ENCODE peak calls at places on chromosomes 5 and 9, in eight cellular contexts. A is HepG2, B is suprapubic skin, V is H1, U is stomach, M is ovary, E is A549, Q is transverse colon. K is an unnamed sample.

GRCh38 chr5:4873656-4874055 is 266.5 kb upstream of the ADAMTS16 start:
- DNase-seq in A (no peak), B (no peak), V (no peak), U (no peak), M (no peak), E (no peak), Q (no peak), K (no peak)

GRCh38 chr9:125329978-125330377 is 68.4 kb downstream of the GAPVD1 start:
- DNase-seq in A (no peak), B (no peak), V (no peak), U (no peak), M (no peak), E (no peak), Q (no peak), K (no peak)

GRCh38 chr5:174323878-174324281 is 278.4 kb downstream of the NSG2 start:
- DNase-seq in A (peak), B (no peak), V (no peak), U (no peak), M (no peak), E (peak), Q (no peak), K (no peak)

GRCh38 chr9:116549061-116549664 is 137.9 kb upstream of the TRIM32 start:
- DNase-seq in A (peak), B (peak), V (no peak), U (peak), M (peak), E (peak), Q (peak), K (peak)

GRCh38 chr5:6340100-6340499 is 38.2 kb downstream of the MED10 start:
- DNase-seq in A (no peak), B (no peak), V (no peak), U (no peak), M (no peak), E (no peak), Q (no peak), K (no peak)

GRCh38 chr9:130626249-130626982 is 38.0 kb upstream of the PRDM12 start:
- DNase-seq in A (no peak), B (no peak), V (no peak), U (no peak), M (no peak), E (no peak), Q (no peak), K (no peak)

GRCh38 chr5:36703245-36703860 is 96.9 kb downstream of the SLC1A3 start:
- DNase-seq in A (no peak), B (no peak), V (no peak), U (no peak), M (no peak), E (no peak), Q (no peak), K (no peak)

GRCh38 chr9:134604834-134605233 is 36.8 kb upstream of the COL5A1 start:
- DNase-seq in A (no peak), B (no peak), V (no peak), U (peak), M (peak), E (no peak), Q (no peak), K (no peak)

GRCh38 chr5:59259238-59259637 is 634.3 kb downstream of the PDE4D start:
- DNase-seq in A (no peak), B (no peak), V (no peak), U (no peak), M (no peak), E (no peak), Q (no peak), K (no peak)

GRCh38 chr9:22210262-22210661 is 201.2 kb upstream of the CDKN2B start:
- DNase-seq in A (no peak), B (no peak), V (no peak), U (no peak), M (no peak), E (no peak), Q (no peak), K (no peak)

GRCh38 chr5:166324372-166324771 is 1967.1 kb upstream of the WWC1 start:
- DNase-seq in A (no peak), B (no peak), V (peak), U (no peak), M (no peak), E (no peak), Q (no peak), K (no peak)

GRCh38 chr5:135890867-135891266 is 4.8 kb downstream of the IL9 start:
- DNase-seq in A (no peak), B (peak), V (no peak), U (no peak), M (no peak), E (no peak), Q (no peak), K (no peak)

GRCh38 chr5:150993422-150993821 is 27.0 kb upstream of the GPX3 start:
- DNase-seq in A (no peak), B (no peak), V (no peak), U (no peak), M (no peak), E (no peak), Q (no peak), K (no peak)

GRCh38 chr9:23375511-23375910 is 450.5 kb downstream of the ELAVL2 start:
- DNase-seq in A (no peak), B (no peak), V (no peak), U (no peak), M (no peak), E (no peak), Q (no peak), K (no peak)

GRCh38 chr5:37889612-37890317 is 49.9 kb upstream of the GDNF start:
- DNase-seq in A (no peak), B (no peak), V (no peak), U (no peak), M (no peak), E (no peak), Q (no peak), K (no peak)

GRCh38 chr5:60503771-60504170 is 196.2 kb downstream of the DEPDC1B start:
- DNase-seq in A (no peak), B (no peak), V (no peak), U (no peak), M (no peak), E (no peak), Q (no peak), K (no peak)

GRCh38 chr9:126965541-126966428 is 51.2 kb downstream of the RALGPS1 start:
- DNase-seq in A (peak), B (no peak), V (peak), U (peak), M (peak), E (peak), Q (peak), K (peak)

GRCh38 chr9:123368023-123368422 is 12.0 kb downstream of the CRB2 start:
- DNase-seq in A (no peak), B (no peak), V (no peak), U (no peak), M (no peak), E (no peak), Q (no peak), K (no peak)

GRCh38 chr5:175894805-175895204 is 23.4 kb downstream of the CPLX2 start:
- DNase-seq in A (no peak), B (no peak), V (no peak), U (no peak), M (no peak), E (no peak), Q (no peak), K (peak)

GRCh38 chr9:109010676-109011655 is 2.3 kb downstream of the CTNNAL1 start:
- DNase-seq in A (peak), B (no peak), V (no peak), U (no peak), M (peak), E (peak), Q (peak), K (no peak)

GRCh38 chr5:162107591-162107990 is 40.0 kb downstream of the GABRG2 start:
- DNase-seq in A (no peak), B (no peak), V (no peak), U (no peak), M (no peak), E (no peak), Q (no peak), K (no peak)

GRCh38 chr9:114995681-114996221 is 65.4 kb upstream of the TNFSF8 start:
- DNase-seq in A (no peak), B (no peak), V (no peak), U (peak), M (no peak), E (no peak), Q (no peak), K (no peak)

GRCh38 chr5:74641014-74641777 is 668 bp upstream of the ENC1 start:
- DNase-seq in A (peak), B (peak), V (no peak), U (peak), M (peak), E (peak), Q (peak), K (peak)

GRCh38 chr5:89268460-89268859 is 385.5 kb upstream of the MEF2C start:
- DNase-seq in A (no peak), B (no peak), V (no peak), U (no peak), M (no peak), E (no peak), Q (peak), K (no peak)

GRCh38 chr5:38935437-38935836 is 89.6 kb downstream of the OSMR start:
- DNase-seq in A (no peak), B (no peak), V (no peak), U (no peak), M (no peak), E (no peak), Q (no peak), K (no peak)

GRCh38 chr5:129904102-129904666 is at the start of gene CHSY3:
- DNase-seq in A (peak), B (peak), V (peak), U (peak), M (peak), E (peak), Q (peak), K (peak)

GRCh38 chr9:69601698-69602097 is 70.5 kb downstream of the APBA1 start:
- DNase-seq in A (no peak), B (no peak), V (no peak), U (no peak), M (no peak), E (no peak), Q (no peak), K (no peak)

GRCh38 chr5:172235132-172235780 is 41.3 kb downstream of the EFCAB9 start:
- DNase-seq in A (peak), B (no peak), V (no peak), U (no peak), M (no peak), E (peak), Q (no peak), K (no peak)

GRCh38 chr5:69335341-69335975 is 2.9 kb upstream of the CCDC125 start:
- DNase-seq in A (no peak), B (no peak), V (no peak), U (no peak), M (no peak), E (no peak), Q (no peak), K (no peak)

GRCh38 chr9:129290606-129291005 is 112.5 kb upstream of the IER5L start:
- DNase-seq in A (no peak), B (no peak), V (no peak), U (no peak), M (peak), E (no peak), Q (no peak), K (peak)

GRCh38 chr9:129289131-129289731 is 111.2 kb upstream of the IER5L start:
- DNase-seq in A (no peak), B (peak), V (no peak), U (no peak), M (peak), E (no peak), Q (no peak), K (peak)

GRCh38 chr9:129291041-129291501 is 113.0 kb upstream of the IER5L start:
- DNase-seq in A (no peak), B (peak), V (no peak), U (no peak), M (peak), E (no peak), Q (no peak), K (peak)

GRCh38 chr9:129287595-129288305 is 109.7 kb upstream of the IER5L start:
- DNase-seq in A (no peak), B (peak), V (no peak), U (no peak), M (peak), E (no peak), Q (no peak), K (peak)

GRCh38 chr9:129289883-129290282 is 111.8 kb upstream of the IER5L start:
- DNase-seq in A (no peak), B (peak), V (no peak), U (no peak), M (peak), E (no peak), Q (no peak), K (peak)
- TF ChIP-seq EP300 in A (no peak), B (no peak), V (no peak), U (no peak), M (no peak), E (no peak), Q (no peak), K (no peak)

GRCh38 chr9:37511715-37512010 is 25.9 kb downstream of the POLR1E start:
- DNase-seq in A (no peak), B (no peak), V (no peak), U (no peak), M (no peak), E (no peak), Q (no peak), K (no peak)
- TF ChIP-seq POLR2A in A (no peak), B (no peak), V (no peak), U (no peak), M (no peak), E (no peak), Q (no peak), K (no peak)

GRCh38 chr5:169831331-169831730 is 149.0 kb downstream of the INSYN2B start:
- DNase-seq in A (no peak), B (no peak), V (no peak), U (no peak), M (no peak), E (no peak), Q (no peak), K (no peak)

GRCh38 chr5:169832236-169832635 is 148.1 kb downstream of the INSYN2B start:
- DNase-seq in A (no peak), B (no peak), V (no peak), U (no peak), M (no peak), E (no peak), Q (no peak), K (no peak)

GRCh38 chr5:169828385-169828784 is 151.9 kb downstream of the INSYN2B start:
- DNase-seq in A (no peak), B (no peak), V (no peak), U (no peak), M (no peak), E (no peak), Q (no peak), K (no peak)

GRCh38 chr5:169836835-169837234 is 143.5 kb downstream of the INSYN2B start:
- DNase-seq in A (no peak), B (no peak), V (no peak), U (no peak), M (no peak), E (no peak), Q (no peak), K (no peak)

DNA sequence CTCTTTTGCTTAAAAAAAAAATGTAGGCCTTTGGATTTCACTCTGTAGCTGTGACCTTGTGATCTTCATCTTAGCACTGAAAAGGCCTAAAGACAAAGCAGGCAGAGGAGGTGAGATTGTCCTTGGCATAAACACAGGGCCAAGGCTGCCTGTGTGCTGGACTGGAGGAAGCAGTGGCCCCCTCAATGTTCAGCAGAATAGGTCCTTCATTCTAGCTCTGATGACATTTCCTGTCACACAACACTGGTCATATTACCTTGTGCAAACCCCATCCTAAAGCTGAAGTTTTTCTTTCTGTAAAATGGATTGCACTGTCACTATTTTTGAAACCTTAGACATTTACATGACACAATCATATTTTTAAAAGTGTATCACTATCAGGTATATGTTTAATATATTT is 147.4 kb downstream of the INSYN2B start:
- DNase-seq in A (no peak), B (no peak), V (no peak), U (no peak), M (no peak), E (no peak), Q (no peak), K (no peak)
- TF ChIP-seq EP300 in A (no peak), B (no peak), V (no peak), U (no peak), M (no peak), E (no peak), Q (no peak), K (no peak)

GRCh38 chr5:62305358-62305714 is 670 bp upstream of the KIF2A start:
- DNase-seq in A (no peak), B (no peak), V (no peak), U (no peak), M (no peak), E (no peak), Q (no peak), K (no peak)

GRCh38 chr5:62306494-62307363 is 723 bp downstream of the KIF2A start:
- DNase-seq in A (no peak), B (peak), V (no peak), U (peak), M (peak), E (peak), Q (peak), K (peak)

GRCh38 chr5:62308439-62308838 is 2.4 kb downstream of the KIF2A start:
- DNase-seq in A (no peak), B (no peak), V (no peak), U (no peak), M (no peak), E (no peak), Q (no peak), K (no peak)

GRCh38 chr5:62307364-62307689 is 1.3 kb downstream of the KIF2A start:
- DNase-seq in A (no peak), B (no peak), V (no peak), U (no peak), M (no peak), E (no peak), Q (no peak), K (no peak)

GRCh38 chr5:62305715-62306493 is at the start of gene KIF2A:
- DNase-seq in A (peak), B (peak), V (peak), U (peak), M (peak), E (peak), Q (peak), K (peak)
- TF ChIP-seq POLR2A in A (peak), B (no peak), V (peak), U (no peak), M (peak), E (peak), Q (no peak), K (no peak)

GRCh38 chr9:133538176-133538575 is 3.7 kb downstream of the ADAMTSL2 start:
- DNase-seq in A (no peak), B (no peak), V (no peak), U (no peak), M (no peak), E (no peak), Q (no peak), K (no peak)

GRCh38 chr9:133538851-133539250 is 4.3 kb downstream of the ADAMTSL2 start:
- DNase-seq in A (no peak), B (no peak), V (no peak), U (no peak), M (no peak), E (no peak), Q (no peak), K (no peak)

GRCh38 chr9:133540336-133541025 is 6.0 kb downstream of the ADAMTSL2 start:
- DNase-seq in A (no peak), B (no peak), V (no peak), U (no peak), M (no peak), E (no peak), Q (no peak), K (no peak)

GRCh38 chr9:133537257-133537656 is 2.8 kb downstream of the ADAMTSL2 start:
- DNase-seq in A (no peak), B (no peak), V (no peak), U (no peak), M (no peak), E (no peak), Q (no peak), K (no peak)

DNA sequence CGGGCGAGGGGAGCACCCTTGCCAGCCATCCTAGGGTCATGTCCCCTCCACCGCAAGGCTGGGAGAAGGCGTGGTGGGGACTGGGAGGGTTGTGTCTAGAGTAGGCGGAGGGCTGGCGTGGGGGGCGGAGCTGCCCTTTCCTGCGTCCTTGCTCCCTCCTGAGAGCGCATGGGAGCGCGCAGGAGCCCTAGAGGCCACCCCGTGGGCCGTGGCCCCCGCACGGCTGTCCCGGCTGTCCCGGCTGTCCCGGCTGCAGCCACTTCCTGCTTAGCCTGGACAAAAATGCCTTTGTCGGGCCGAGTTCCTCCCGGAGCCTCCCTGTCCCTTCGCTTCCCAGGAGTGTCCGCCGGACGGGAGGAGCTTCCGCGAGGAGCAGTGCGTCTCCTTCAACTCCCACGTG is 4.9 kb downstream of the ADAMTSL2 start:
- DNase-seq in A (no peak), B (no peak), V (no peak), U (peak), M (no peak), E (no peak), Q (peak), K (no peak)
- TF ChIP-seq EP300 in A (no peak), B (no peak), V (no peak), U (no peak), M (no peak), E (no peak), Q (no peak), K (no peak)

GRCh38 chr9:128114326-128115186 is 13.0 kb downstream of the PTGES2 start:
- DNase-seq in A (no peak), B (no peak), V (no peak), U (peak), M (peak), E (no peak), Q (peak), K (peak)

GRCh38 chr9:128115187-128116103 is 12.1 kb downstream of the PTGES2 start:
- DNase-seq in A (peak), B (no peak), V (no peak), U (peak), M (peak), E (no peak), Q (peak), K (peak)

GRCh38 chr9:128116104-128117083 is 11.1 kb downstream of the PTGES2 start:
- DNase-seq in A (no peak), B (no peak), V (no peak), U (peak), M (peak), E (no peak), Q (peak), K (peak)

GRCh38 chr9:128117613-128118471 is 9.7 kb downstream of the PTGES2 start:
- DNase-seq in A (peak), B (peak), V (peak), U (peak), M (peak), E (peak), Q (peak), K (peak)

GRCh38 chr9:128113526-128114325 is 13.8 kb downstream of the PTGES2 start:
- DNase-seq in A (no peak), B (no peak), V (no peak), U (peak), M (no peak), E (no peak), Q (peak), K (peak)
- TF ChIP-seq POLR2A in A (no peak), B (no peak), V (no peak), U (peak), M (no peak), E (no peak), Q (peak), K (no peak)

K was measured in sigmoid colon.